ENCODE peak calls at places on chromosomes 4 and X, in four cellular contexts. One of them, this sample, is unnamed.

GRCh38 chr4:119626420-119626819 is 2.2 kb downstream of the PDE5A start:
- DNase-seq in H1: no peak
- DNase-seq in K562: no peak
- DNase-seq in HepG2: no peak
- DNase-seq in this sample: no peak

GRCh38 chr4:176409627-176410026 is 89.9 kb downstream of the SPCS3 start:
- DNase-seq in H1: no peak
- DNase-seq in K562: no peak
- DNase-seq in HepG2: no peak
- DNase-seq in this sample: no peak

GRCh38 chrX:17072726-17073125 is 126.3 kb downstream of the REPS2 start:
- DNase-seq in H1: no peak
- DNase-seq in K562: no peak
- DNase-seq in HepG2: no peak
- DNase-seq in this sample: no peak

GRCh38 chr4:82201805-82202636 is 171.8 kb downstream of the HNRNPD start:
- DNase-seq in HepG2: peak; percentile 49
- DNase-seq in K562: peak; percentile 15
- DNase-seq in H1: peak; percentile 71
- DNase-seq in this sample: no peak

GRCh38 chr4:156673483-156673882 is 298.1 kb downstream of the PDGFC start:
- DNase-seq in K562: no peak
- DNase-seq in H1: no peak
- DNase-seq in HepG2: no peak
- DNase-seq in this sample: no peak

GRCh38 chr4:10203851-10204250 is 87.3 kb upstream of the WDR1 start:
- DNase-seq in H1: no peak
- DNase-seq in K562: peak; percentile 63
- DNase-seq in HepG2: no peak
- DNase-seq in this sample: no peak

GRCh38 chr4:6701371-6701770 is 7.7 kb downstream of the S100P start:
- DNase-seq in HepG2: peak; percentile 46
- DNase-seq in H1: peak; percentile 95
- DNase-seq in K562: peak; percentile 51
- DNase-seq in this sample: no peak

GRCh38 chr4:113398441-113399143 is 349.1 kb downstream of the ANK2 start:
- DNase-seq in HepG2: no peak
- DNase-seq in K562: no peak
- DNase-seq in H1: no peak
- DNase-seq in this sample: no peak

GRCh38 chr4:46329118-46329976 is 60.6 kb downstream of the GABRA2 start:
- DNase-seq in HepG2: peak; percentile 46
- DNase-seq in H1: peak; percentile 47
- DNase-seq in K562: no peak
- DNase-seq in this sample: no peak

GRCh38 chrX:103941201-103941975 is 21.0 kb upstream of the TMSB15B start:
- DNase-seq in K562: peak; percentile 25
- DNase-seq in HepG2: no peak
- DNase-seq in H1: no peak
- DNase-seq in this sample: no peak

GRCh38 chrX:97936296-97936695 is 1052.6 kb downstream of the RPA4 start:
- DNase-seq in HepG2: no peak
- DNase-seq in K562: no peak
- DNase-seq in H1: no peak
- DNase-seq in this sample: no peak

GRCh38 chrX:32749075-32749474 is 462.3 kb downstream of the DMD start:
- DNase-seq in K562: no peak
- DNase-seq in HepG2: no peak
- DNase-seq in H1: no peak
- DNase-seq in this sample: no peak

GRCh38 chr4:41076481-41076880 is 137.9 kb downstream of the APBB2 start:
- DNase-seq in HepG2: no peak
- DNase-seq in H1: no peak
- DNase-seq in K562: no peak
- DNase-seq in this sample: no peak

GRCh38 chr4:80731436-80731835 is 299.1 kb upstream of the BMP3 start:
- DNase-seq in H1: no peak
- DNase-seq in HepG2: no peak
- DNase-seq in K562: no peak
- DNase-seq in this sample: no peak

DNA sequence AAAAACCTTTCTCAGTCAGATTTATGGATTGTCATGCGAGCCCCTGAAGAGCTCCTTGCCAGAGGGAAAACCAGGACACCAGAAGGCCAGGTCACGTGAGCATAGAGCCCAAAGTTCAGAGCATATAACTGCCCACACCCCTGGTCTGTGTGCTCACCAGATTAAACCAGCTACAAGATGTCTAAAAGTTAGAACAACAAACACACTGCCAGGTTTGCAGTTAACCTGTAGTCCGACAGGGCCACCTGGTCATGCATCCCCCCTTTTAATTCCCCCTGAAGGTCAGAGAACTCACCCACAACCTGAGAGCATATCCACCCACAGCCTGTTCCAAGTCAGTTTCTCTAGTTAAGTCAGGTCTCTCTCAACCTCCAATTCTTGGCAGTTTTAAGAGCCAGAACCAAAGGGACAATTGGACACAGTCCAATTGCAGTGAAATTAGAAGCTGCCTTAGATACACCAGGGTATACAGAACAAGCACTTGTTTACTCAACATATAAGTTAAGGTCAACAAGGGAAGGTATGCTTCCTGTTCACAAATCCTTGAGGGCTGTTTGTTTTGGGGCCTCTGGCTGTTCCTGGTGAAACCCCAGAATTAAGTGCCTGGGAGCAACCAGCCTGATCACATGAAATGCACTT is 248.2 kb upstream of the PPARGC1A start:
- DNase-seq in K562: no peak
- DNase-seq in H1: no peak
- DNase-seq in HepG2: peak; percentile 78
- DNase-seq in this sample: no peak
- TF ChIP-seq CBX5 in K562: no peak
- TF ChIP-seq CBX5 in H1: no peak
- TF ChIP-seq CBX5 in HepG2: no peak
- TF ChIP-seq CBX5 in this sample: no peak

GRCh38 chrX:1788300-1788911 is 173.5 kb downstream of the ASMT start:
- DNase-seq in K562: no peak
- DNase-seq in HepG2: no peak
- DNase-seq in H1: peak; percentile 26
- DNase-seq in this sample: no peak
- TF ChIP-seq CREB1 in K562: no peak
- TF ChIP-seq CREB1 in HepG2: no peak
- TF ChIP-seq CREB1 in H1: no peak
- TF ChIP-seq CREB1 in this sample: no peak

GRCh38 chr4:43316813-43317212 is 424.3 kb downstream of the GRXCR1 start:
- DNase-seq in H1: no peak
- DNase-seq in K562: no peak
- DNase-seq in HepG2: peak; percentile 1
- DNase-seq in this sample: no peak
- TF ChIP-seq USF2 in H1: no peak
- TF ChIP-seq USF2 in K562: no peak
- TF ChIP-seq USF2 in HepG2: no peak
- TF ChIP-seq USF2 in this sample: no peak

GRCh38 chr4:150874386-150875226 is 140.5 kb downstream of the LRBA start:
- DNase-seq in H1: no peak
- DNase-seq in HepG2: no peak
- DNase-seq in K562: no peak
- DNase-seq in this sample: no peak

DNA sequence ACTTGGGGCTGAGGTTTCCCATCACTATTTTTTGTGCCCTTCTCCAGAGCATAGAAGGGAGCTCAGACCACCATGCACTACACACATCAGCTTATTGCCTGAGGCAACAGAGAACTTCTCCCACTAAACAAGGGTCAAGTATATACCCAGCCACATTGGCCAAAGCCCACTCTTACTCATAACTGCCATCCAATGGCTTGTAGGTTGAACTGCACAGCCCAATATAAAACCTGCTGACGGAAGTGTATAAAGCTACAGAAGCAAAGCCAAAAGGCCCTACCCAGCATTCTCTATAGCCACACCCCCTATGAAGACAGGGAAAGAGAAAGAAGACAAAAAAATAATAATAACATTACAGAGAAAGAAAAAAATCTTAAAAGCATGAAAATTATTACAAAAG is 139.7 kb downstream of the LRBA start:
- DNase-seq in H1: no peak
- DNase-seq in HepG2: no peak
- DNase-seq in K562: no peak
- DNase-seq in this sample: no peak
- TF ChIP-seq CBX5 in H1: no peak
- TF ChIP-seq CBX5 in HepG2: no peak
- TF ChIP-seq CBX5 in K562: no peak
- TF ChIP-seq CBX5 in this sample: no peak

GRCh38 chrX:23885803-23886202 is 21.9 kb downstream of the APOO start:
- DNase-seq in H1: no peak
- DNase-seq in HepG2: no peak
- DNase-seq in K562: no peak
- DNase-seq in this sample: no peak
- TF ChIP-seq CREB1 in H1: no peak
- TF ChIP-seq CREB1 in HepG2: no peak
- TF ChIP-seq CREB1 in K562: no peak
- TF ChIP-seq CREB1 in this sample: no peak

DNA sequence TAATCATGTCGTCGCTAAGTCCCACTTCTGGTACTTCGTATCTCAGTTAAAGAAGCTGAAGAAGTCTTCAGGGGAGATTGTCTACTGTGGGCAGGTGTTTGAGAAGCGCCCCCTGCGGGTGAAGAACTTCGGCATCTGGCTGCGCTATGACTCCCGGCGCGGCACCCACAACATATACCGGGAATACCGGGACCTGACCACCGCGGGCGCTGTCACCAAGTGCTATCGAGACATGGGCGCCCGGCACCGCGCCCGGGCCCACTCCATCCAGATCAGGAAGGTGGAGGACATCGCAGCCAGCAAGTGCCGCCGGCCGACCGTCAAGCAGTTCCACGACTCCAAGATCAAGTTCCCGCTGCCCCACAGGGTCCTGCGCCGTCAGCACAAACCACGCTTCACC is 11.3 kb downstream of the PNCK start:
- DNase-seq in K562: peak; percentile 23
- DNase-seq in HepG2: peak; percentile 48
- DNase-seq in H1: peak; percentile 76
- DNase-seq in this sample: no peak
- TF ChIP-seq USF2 in K562: no peak
- TF ChIP-seq USF2 in HepG2: no peak
- TF ChIP-seq USF2 in H1: no peak
- TF ChIP-seq USF2 in this sample: no peak

DNA sequence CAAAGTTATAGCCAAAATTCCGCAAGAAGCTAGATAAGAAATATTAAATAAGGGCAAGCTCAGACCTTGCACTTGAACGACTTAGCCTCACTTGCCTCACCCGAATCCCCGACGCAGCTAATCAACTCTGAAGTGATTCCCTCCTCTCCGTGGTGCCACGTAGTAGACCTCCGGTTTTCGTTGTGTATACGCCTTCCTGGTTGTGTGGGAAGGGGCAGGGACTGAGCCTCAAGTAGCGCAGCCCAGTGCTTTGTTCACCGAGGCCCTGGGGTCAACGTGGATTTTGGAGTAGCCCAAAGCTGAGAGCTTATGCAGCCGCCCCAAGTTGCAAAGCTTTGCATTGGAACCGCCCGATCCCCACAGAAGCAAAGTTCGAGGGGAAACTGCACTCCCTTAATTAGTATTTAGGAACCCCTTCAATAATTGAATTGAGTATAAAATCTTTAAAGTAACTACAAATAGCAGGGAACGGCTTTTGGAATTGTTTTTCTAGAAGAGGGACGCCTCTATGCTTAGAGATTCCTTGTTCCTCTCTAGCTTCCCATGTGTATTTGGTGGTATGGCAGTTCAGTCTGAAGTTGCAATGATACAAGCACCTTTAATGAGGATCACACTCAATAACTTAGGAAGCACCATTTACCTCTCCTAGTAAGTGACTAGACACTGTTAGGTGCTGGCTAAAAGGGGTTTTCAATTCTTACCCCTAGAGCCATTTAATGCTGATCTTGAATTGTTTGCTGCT is 55.7 kb downstream of the LINC00632 start:
- DNase-seq in K562: no peak
- DNase-seq in H1: no peak
- DNase-seq in HepG2: no peak
- DNase-seq in this sample: no peak
- TF ChIP-seq CBX5 in K562: no peak
- TF ChIP-seq CBX5 in H1: no peak
- TF ChIP-seq CBX5 in HepG2: no peak
- TF ChIP-seq CBX5 in this sample: no peak

This sample was measured in GM12878.